ENCODE peak calls at places on chromosomes 11 and 22, in five cellular contexts. I, H, F, O and N are unnamed samples.
A peak's percentile ranks its signal among the peaks of the same experiment; 100 is the strongest.

GRCh38 chr22:49155039-49155808 is 672.4 kb downstream of the BRD1 start:
- DNase-seq in F (no peak), I (no peak), H (no peak), O (no peak), N (no peak)

GRCh38 chr11:123238297-123238696 is 43.2 kb upstream of the CLMP start:
- DNase-seq in O (no peak), F (no peak), I (no peak), H (no peak), N (no peak)

GRCh38 chr22:50141462-50141861 is 29.1 kb upstream of the PANX2 start:
- DNase-seq in O (no peak), F (no peak), H (no peak), I (no peak), N (no peak)

GRCh38 chr11:34387653-34388052 is 29.8 kb upstream of the ABTB2 start:
- DNase-seq in I (no peak), O (no peak), F (no peak), H (no peak), N (no peak)

GRCh38 chr11:17517186-17517585 is 27.0 kb downstream of the USH1C start:
- DNase-seq in I (no peak), H (no peak), F (no peak), O (no peak), N (no peak)

GRCh38 chr11:68213135-68213515 is at the start of gene KMT5B:
- DNase-seq in I (no peak), F (peak; percentile 83), O (no peak), H (peak; percentile 62), N (peak; percentile 64)

GRCh38 chr22:38148252-38148651 is 33.4 kb downstream of the PLA2G6 start:
- DNase-seq in F (no peak), O (no peak), I (peak; percentile 77), H (peak; percentile 69), N (no peak)

GRCh38 chr11:18312663-18313420 is 9.1 kb downstream of the HPS5 start:
- DNase-seq in O (no peak), I (peak; percentile 97), F (no peak), H (peak; percentile 17), N (no peak)

GRCh38 chr11:67146516-67147226 is 27.6 kb downstream of the KDM2A start:
- DNase-seq in F (no peak), I (no peak), H (no peak), O (no peak), N (no peak)

GRCh38 chr11:91773090-91773489 is 451.5 kb upstream of the FAT3 start:
- DNase-seq in F (peak; percentile 49), H (peak; percentile 34), I (no peak), O (peak; percentile 57), N (no peak)

GRCh38 chr22:29245626-29246385 is 22.0 kb downstream of the RHBDD3 start:
- DNase-seq in H (peak; percentile 62), F (peak; percentile 89), O (peak; percentile 75), I (peak; percentile 38), N (peak; percentile 60)

GRCh38 chr22:25628494-25628893 is 64.0 kb downstream of the GRK3 start:
- DNase-seq in H (no peak), I (no peak), F (no peak), O (no peak), N (no peak)

GRCh38 chr11:63769044-63769718 is 606 bp upstream of the ZFTA start:
- DNase-seq in O (no peak), I (no peak), F (peak; percentile 72), H (peak; percentile 40), N (peak; percentile 41)

GRCh38 chr11:88157401-88157800 is 17.8 kb downstream of the RAB38 start:
- DNase-seq in F (no peak), H (no peak), O (no peak), I (no peak), N (no peak)

GRCh38 chr22:22088658-22089458 is 106.3 kb upstream of the TOP3B start:
- DNase-seq in H (no peak), O (no peak), I (no peak), F (no peak), N (no peak)

GRCh38 chr11:121244861-121245260 is 47.7 kb upstream of the SC5D start:
- DNase-seq in F (no peak), O (no peak), H (no peak), I (no peak), N (no peak)

GRCh38 chr22:38193580-38193979 is 8.2 kb upstream of the MAFF start:
- DNase-seq in F (no peak), I (no peak), O (no peak), H (no peak), N (no peak)

GRCh38 chr22:37233751-37234631 is 10.1 kb downstream of the RAC2 start:
- DNase-seq in O (no peak), F (no peak), H (no peak), I (no peak), N (no peak)

GRCh38 chr11:57761301-57762234 is at the start of gene CTNND1:
- DNase-seq in H (peak; percentile 99), I (peak; percentile 92), O (peak; percentile 92), F (peak; percentile 71), N (peak; percentile 84)

GRCh38 chr11:57764972-57765371 is 3.4 kb downstream of the CTNND1 start:
- DNase-seq in H (no peak), O (no peak), I (peak; percentile 17), F (no peak), N (no peak)

GRCh38 chr11:57762235-57762866 is 749 bp downstream of the CTNND1 start:
- DNase-seq in H (peak; percentile 22), O (no peak), I (no peak), F (no peak), N (no peak)

GRCh38 chr11:57763568-57763967 is 2.0 kb downstream of the CTNND1 start:
- DNase-seq in F (no peak), O (no peak), I (no peak), H (peak; percentile 69), N (no peak)

DNA sequence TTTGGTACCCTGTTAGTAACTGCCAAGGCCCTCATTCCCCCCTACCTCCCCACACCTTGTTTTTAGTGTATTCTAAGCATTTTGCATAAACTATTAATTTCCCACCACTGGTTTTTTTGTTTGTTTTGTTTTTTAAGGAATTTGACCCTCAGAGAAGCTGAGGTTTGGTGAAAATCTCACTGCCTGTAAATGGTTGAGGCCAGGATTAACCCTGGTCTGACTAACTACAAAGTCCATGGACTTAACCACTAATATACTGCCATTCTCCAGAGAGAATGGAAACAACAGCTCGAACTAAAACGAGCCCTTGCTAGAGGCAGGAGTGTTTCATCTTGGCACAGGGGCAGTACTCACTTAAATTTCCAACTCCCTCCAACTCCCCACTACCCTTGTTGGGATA is 2.9 kb downstream of the CTNND1 start:
- DNase-seq in O (no peak), H (peak; percentile 31), I (no peak), F (no peak), N (no peak)
- H3K18ac ChIP-seq in O (no peak overlapping the region), H (no peak overlapping the region), I (no peak overlapping the region), F (no peak overlapping the region), N (no peak overlapping the region)

GRCh38 chr22:27617214-27617881 is 184.2 kb downstream of the MN1 start:
- DNase-seq in F (no peak), O (no peak), I (no peak), H (no peak), N (no peak)

GRCh38 chr22:27620367-27621154 is 181.0 kb downstream of the MN1 start:
- DNase-seq in H (no peak), I (peak; percentile 19), F (no peak), O (no peak), N (no peak)

GRCh38 chr22:27624705-27625104 is 176.9 kb downstream of the MN1 start:
- DNase-seq in F (no peak), H (no peak), O (no peak), I (no peak), N (no peak)

GRCh38 chr22:27624042-27624441 is 177.5 kb downstream of the MN1 start:
- DNase-seq in I (no peak), H (no peak), F (no peak), O (no peak), N (no peak)

GRCh38 chr22:27621671-27622070 is 179.9 kb downstream of the MN1 start:
- DNase-seq in F (no peak), H (no peak), O (no peak), I (no peak), N (no peak)
- H2BK12ac ChIP-seq in F (no peak overlapping the region), H (no peak overlapping the region), O (no peak overlapping the region), I (no peak overlapping the region), N (peak overlapping the region; percentile 34)

DNA sequence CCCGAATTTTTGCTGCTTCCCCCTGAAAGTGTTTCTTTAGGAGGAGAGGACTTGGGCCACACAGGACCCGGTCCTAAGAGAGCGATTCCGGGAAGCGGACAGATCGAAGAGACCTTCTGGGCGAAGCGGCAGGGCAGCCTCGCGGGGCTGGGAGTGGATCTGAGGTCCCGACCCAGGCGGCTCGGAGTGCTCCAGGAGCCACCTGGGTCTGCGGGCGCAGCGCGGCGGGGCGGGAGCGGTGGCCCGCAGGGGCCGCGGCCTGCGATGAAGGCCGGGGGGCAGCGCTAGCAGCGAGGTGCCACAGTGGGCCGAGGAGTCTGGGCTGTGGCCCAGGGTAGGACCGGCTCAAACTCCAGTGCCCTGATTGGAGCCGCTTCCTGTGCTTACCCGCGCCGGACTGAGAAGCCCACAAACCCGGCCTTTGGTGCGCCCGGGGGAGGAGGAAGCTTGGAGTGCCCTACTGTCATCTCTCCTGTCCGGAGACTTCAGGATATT is 1.8 kb downstream of the PKNOX2 start:
- DNase-seq in O (peak; percentile 60), F (peak; percentile 64), I (no peak), H (peak; percentile 44), N (peak; percentile 24)
- H3K18ac ChIP-seq in O (no peak overlapping the region), F (peak overlapping the region; percentile 65), I (no peak overlapping the region), H (peak overlapping the region; percentile 81), N (peak overlapping the region; percentile 97)

GRCh38 chr11:27205779-27206549 is 157.1 kb downstream of the CCDC34 start:
- DNase-seq in H (no peak), I (no peak), F (no peak), O (no peak), N (no peak)
- H2BK12ac ChIP-seq in H (no peak overlapping the region), I (no peak overlapping the region), F (no peak overlapping the region), O (no peak overlapping the region), N (no peak overlapping the region)

GRCh38 chr22:35627267-35628041 is 10.3 kb upstream of the MB start:
- DNase-seq in I (peak; percentile 47), F (peak; percentile 81), O (peak; percentile 84), H (peak; percentile 97), N (peak; percentile 52)
- H3K18ac ChIP-seq in I (peak overlapping the region; percentile 44), F (peak overlapping the region; percentile 95), O (peak overlapping the region; percentile 74), H (peak overlapping the region; percentile 99), N (peak overlapping the region; percentile 89)

GRCh38 chr11:76835928-76836612 is 24.6 kb upstream of the ACER3 start:
- DNase-seq in H (peak; percentile 46), O (no peak), F (no peak), I (no peak), N (no peak)
- H2BK12ac ChIP-seq in H (no peak overlapping the region), O (no peak overlapping the region), F (no peak overlapping the region), I (no peak overlapping the region), N (no peak overlapping the region)

DNA sequence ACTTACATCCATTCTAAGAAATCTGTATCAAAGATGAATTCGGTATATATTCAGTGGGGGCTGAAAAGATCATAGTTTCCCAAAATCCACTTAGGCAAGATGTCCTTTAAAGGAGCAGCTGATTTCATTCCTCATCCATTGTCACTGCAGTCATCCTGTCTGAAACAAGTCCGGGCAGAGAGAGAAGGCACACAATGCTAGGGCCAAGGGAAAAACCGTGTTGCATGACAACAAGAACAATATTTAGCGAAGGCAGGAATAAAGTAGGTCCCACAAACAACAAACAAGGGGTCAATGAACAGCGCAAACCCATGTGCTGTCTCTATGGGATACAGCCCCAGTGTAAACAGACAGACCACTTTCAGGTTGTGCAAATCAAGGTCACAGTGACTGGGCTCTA is 9.1 kb downstream of the PAMR1 start:
- DNase-seq in O (no peak), H (no peak), I (no peak), F (no peak), N (no peak)
- H3K18ac ChIP-seq in O (no peak overlapping the region), H (no peak overlapping the region), I (no peak overlapping the region), F (no peak overlapping the region), N (no peak overlapping the region)

GRCh38 chr11:134577801-134578200 is 165.8 kb upstream of the B3GAT1 start:
- DNase-seq in I (no peak), F (peak; percentile 11), O (no peak), H (no peak), N (no peak)
- H2BK12ac ChIP-seq in I (no peak overlapping the region), F (no peak overlapping the region), O (no peak overlapping the region), H (no peak overlapping the region), N (no peak overlapping the region)